ENCODE peak calls at places on chromosomes 2 and 18, in nine cellular contexts. One of them, this sample, is unnamed.

GRCh38 chr2:240069846-240070245 is 16.5 kb upstream of the OR6B3 start:
- DNase-seq in GM10248: no peak
- DNase-seq in HS-27A: no peak
- DNase-seq in aorta: no peak
- DNase-seq in amniotic epithelial cell: no peak
- DNase-seq in Right ventricle myocardium inferior: no peak
- DNase-seq in effector memory CD4-positive, alpha-beta T cell: no peak
- DNase-seq in CD8-positive, alpha-beta T cell: no peak
- DNase-seq in CMK: no peak
- DNase-seq in this sample: no peak

GRCh38 chr18:24432618-24433017 is 6.1 kb downstream of the IMPACT start:
- DNase-seq in GM10248: no peak
- DNase-seq in HS-27A: no peak
- DNase-seq in aorta: no peak
- DNase-seq in amniotic epithelial cell: no peak
- DNase-seq in Right ventricle myocardium inferior: no peak
- DNase-seq in effector memory CD4-positive, alpha-beta T cell: no peak
- DNase-seq in CD8-positive, alpha-beta T cell: no peak
- DNase-seq in CMK: no peak
- DNase-seq in this sample: no peak

GRCh38 chr2:20796374-20796791 is 26.5 kb downstream of the LDAH start:
- DNase-seq in GM10248: no peak
- DNase-seq in HS-27A: no peak
- DNase-seq in aorta: no peak
- DNase-seq in amniotic epithelial cell: peak; percentile 94
- DNase-seq in Right ventricle myocardium inferior: no peak
- DNase-seq in effector memory CD4-positive, alpha-beta T cell: no peak
- DNase-seq in CD8-positive, alpha-beta T cell: no peak
- DNase-seq in CMK: no peak
- DNase-seq in this sample: no peak

GRCh38 chr18:22844184-22844583 is 88.9 kb upstream of the RBBP8 start:
- DNase-seq in GM10248: no peak
- DNase-seq in HS-27A: no peak
- DNase-seq in aorta: no peak
- DNase-seq in amniotic epithelial cell: no peak
- DNase-seq in Right ventricle myocardium inferior: no peak
- DNase-seq in effector memory CD4-positive, alpha-beta T cell: no peak
- DNase-seq in CD8-positive, alpha-beta T cell: no peak
- DNase-seq in CMK: no peak
- DNase-seq in this sample: no peak

GRCh38 chr2:44957656-44958327 is 16.3 kb downstream of the SIX3 start:
- DNase-seq in GM10248: no peak
- DNase-seq in HS-27A: no peak
- DNase-seq in aorta: no peak
- DNase-seq in amniotic epithelial cell: no peak
- DNase-seq in Right ventricle myocardium inferior: no peak
- DNase-seq in effector memory CD4-positive, alpha-beta T cell: no peak
- DNase-seq in CD8-positive, alpha-beta T cell: no peak
- DNase-seq in CMK: no peak
- DNase-seq in this sample: peak; percentile 74

GRCh38 chr18:45059695-45060094 is 379.0 kb downstream of the SETBP1 start:
- DNase-seq in GM10248: no peak
- DNase-seq in HS-27A: peak; percentile 49
- DNase-seq in aorta: no peak
- DNase-seq in amniotic epithelial cell: peak; percentile 74
- DNase-seq in Right ventricle myocardium inferior: no peak
- DNase-seq in effector memory CD4-positive, alpha-beta T cell: no peak
- DNase-seq in CD8-positive, alpha-beta T cell: no peak
- DNase-seq in CMK: no peak
- DNase-seq in this sample: peak; percentile 86

GRCh38 chr2:172680595-172681176 is 55.0 kb upstream of the RAPGEF4 start:
- DNase-seq in GM10248: no peak
- DNase-seq in HS-27A: no peak
- DNase-seq in aorta: no peak
- DNase-seq in amniotic epithelial cell: peak; percentile 21
- DNase-seq in Right ventricle myocardium inferior: no peak
- DNase-seq in effector memory CD4-positive, alpha-beta T cell: no peak
- DNase-seq in CD8-positive, alpha-beta T cell: no peak
- DNase-seq in CMK: no peak
- DNase-seq in this sample: no peak

GRCh38 chr2:232501331-232501771 is 13.7 kb upstream of the ECEL1 start:
- DNase-seq in GM10248: no peak
- DNase-seq in HS-27A: no peak
- DNase-seq in aorta: no peak
- DNase-seq in amniotic epithelial cell: no peak
- DNase-seq in Right ventricle myocardium inferior: no peak
- DNase-seq in effector memory CD4-positive, alpha-beta T cell: no peak
- DNase-seq in CD8-positive, alpha-beta T cell: no peak
- DNase-seq in CMK: no peak
- DNase-seq in this sample: no peak

GRCh38 chr2:51413726-51414125 is 381.8 kb upstream of the NRXN1 start:
- DNase-seq in GM10248: no peak
- DNase-seq in HS-27A: no peak
- DNase-seq in aorta: no peak
- DNase-seq in amniotic epithelial cell: peak; percentile 26
- DNase-seq in Right ventricle myocardium inferior: no peak
- DNase-seq in effector memory CD4-positive, alpha-beta T cell: no peak
- DNase-seq in CD8-positive, alpha-beta T cell: no peak
- DNase-seq in CMK: no peak
- DNase-seq in this sample: no peak

GRCh38 chr2:147294825-147295392 is 549.9 kb upstream of the ACVR2A start:
- DNase-seq in GM10248: no peak
- DNase-seq in HS-27A: no peak
- DNase-seq in aorta: no peak
- DNase-seq in amniotic epithelial cell: no peak
- DNase-seq in Right ventricle myocardium inferior: no peak
- DNase-seq in effector memory CD4-positive, alpha-beta T cell: no peak
- DNase-seq in CD8-positive, alpha-beta T cell: no peak
- DNase-seq in CMK: no peak
- DNase-seq in this sample: peak; percentile 11

GRCh38 chr2:193371200-193371599 is 1176.5 kb upstream of the TMEFF2 start:
- DNase-seq in GM10248: no peak
- DNase-seq in HS-27A: no peak
- DNase-seq in aorta: no peak
- DNase-seq in amniotic epithelial cell: no peak
- DNase-seq in Right ventricle myocardium inferior: no peak
- DNase-seq in effector memory CD4-positive, alpha-beta T cell: no peak
- DNase-seq in CD8-positive, alpha-beta T cell: no peak
- DNase-seq in CMK: no peak
- DNase-seq in this sample: no peak

GRCh38 chr2:183347969-183348368 is 223.7 kb downstream of the NUP35 start:
- DNase-seq in GM10248: no peak
- DNase-seq in HS-27A: no peak
- DNase-seq in aorta: no peak
- DNase-seq in amniotic epithelial cell: no peak
- DNase-seq in Right ventricle myocardium inferior: no peak
- DNase-seq in effector memory CD4-positive, alpha-beta T cell: no peak
- DNase-seq in CD8-positive, alpha-beta T cell: no peak
- DNase-seq in CMK: no peak
- DNase-seq in this sample: no peak

GRCh38 chr2:205439621-205440020 is 242.7 kb upstream of the NRP2 start:
- DNase-seq in GM10248: no peak
- DNase-seq in HS-27A: no peak
- DNase-seq in aorta: no peak
- DNase-seq in amniotic epithelial cell: no peak
- DNase-seq in Right ventricle myocardium inferior: no peak
- DNase-seq in effector memory CD4-positive, alpha-beta T cell: no peak
- DNase-seq in CD8-positive, alpha-beta T cell: no peak
- DNase-seq in CMK: no peak
- DNase-seq in this sample: no peak

GRCh38 chr18:54359233-54359632 is 1.5 kb downstream of the C18orf54 start:
- DNase-seq in GM10248: no peak
- DNase-seq in HS-27A: no peak
- DNase-seq in aorta: no peak
- DNase-seq in amniotic epithelial cell: no peak
- DNase-seq in Right ventricle myocardium inferior: no peak
- DNase-seq in effector memory CD4-positive, alpha-beta T cell: no peak
- DNase-seq in CD8-positive, alpha-beta T cell: no peak
- DNase-seq in CMK: no peak
- DNase-seq in this sample: no peak

GRCh38 chr2:53859354-53860159 is at the start of gene GPR75:
- DNase-seq in GM10248: no peak
- DNase-seq in HS-27A: no peak
- DNase-seq in aorta: peak; percentile 80
- DNase-seq in amniotic epithelial cell: peak; percentile 21
- DNase-seq in Right ventricle myocardium inferior: no peak
- DNase-seq in effector memory CD4-positive, alpha-beta T cell: no peak
- DNase-seq in CD8-positive, alpha-beta T cell: no peak
- DNase-seq in CMK: no peak
- DNase-seq in this sample: peak; percentile 92

GRCh38 chr2:189276277-189276676 is 96.7 kb upstream of the COL5A2 start:
- DNase-seq in GM10248: no peak
- DNase-seq in HS-27A: no peak
- DNase-seq in aorta: no peak
- DNase-seq in amniotic epithelial cell: peak; percentile 96
- DNase-seq in Right ventricle myocardium inferior: no peak
- DNase-seq in effector memory CD4-positive, alpha-beta T cell: no peak
- DNase-seq in CD8-positive, alpha-beta T cell: no peak
- DNase-seq in CMK: no peak
- DNase-seq in this sample: no peak

GRCh38 chr2:148338544-148338943 is 306.0 kb upstream of the EPC2 start:
- DNase-seq in GM10248: no peak
- DNase-seq in HS-27A: peak; percentile 7
- DNase-seq in aorta: no peak
- DNase-seq in amniotic epithelial cell: peak; percentile 76
- DNase-seq in Right ventricle myocardium inferior: no peak
- DNase-seq in effector memory CD4-positive, alpha-beta T cell: no peak
- DNase-seq in CD8-positive, alpha-beta T cell: no peak
- DNase-seq in CMK: no peak
- DNase-seq in this sample: peak; percentile 64

GRCh38 chr2:121400206-121400605 is 115.2 kb upstream of the TFCP2L1 start:
- DNase-seq in GM10248: no peak
- DNase-seq in HS-27A: no peak
- DNase-seq in aorta: no peak
- DNase-seq in amniotic epithelial cell: no peak
- DNase-seq in Right ventricle myocardium inferior: no peak
- DNase-seq in effector memory CD4-positive, alpha-beta T cell: no peak
- DNase-seq in CD8-positive, alpha-beta T cell: no peak
- DNase-seq in CMK: no peak
- DNase-seq in this sample: no peak

GRCh38 chr2:196206804-196207203 is 35.4 kb upstream of the STK17B start:
- DNase-seq in GM10248: no peak
- DNase-seq in HS-27A: no peak
- DNase-seq in aorta: no peak
- DNase-seq in amniotic epithelial cell: peak; percentile 37
- DNase-seq in Right ventricle myocardium inferior: no peak
- DNase-seq in effector memory CD4-positive, alpha-beta T cell: no peak
- DNase-seq in CD8-positive, alpha-beta T cell: no peak
- DNase-seq in CMK: no peak
- DNase-seq in this sample: no peak

GRCh38 chr2:180707867-180708205 is 272.6 kb upstream of the UBE2E3 start:
- DNase-seq in GM10248: no peak
- DNase-seq in HS-27A: peak; percentile 39
- DNase-seq in aorta: no peak
- DNase-seq in amniotic epithelial cell: peak; percentile 96
- DNase-seq in Right ventricle myocardium inferior: no peak
- DNase-seq in effector memory CD4-positive, alpha-beta T cell: no peak
- DNase-seq in CD8-positive, alpha-beta T cell: no peak
- DNase-seq in CMK: no peak
- DNase-seq in this sample: no peak

GRCh38 chr2:74530239-74531161 is 767 bp downstream of the HTRA2 start:
- DNase-seq in GM10248: peak; percentile 82
- DNase-seq in HS-27A: no peak
- DNase-seq in aorta: peak; percentile 85
- DNase-seq in amniotic epithelial cell: peak; percentile 7
- DNase-seq in Right ventricle myocardium inferior: peak; percentile 75
- DNase-seq in effector memory CD4-positive, alpha-beta T cell: peak; percentile 44
- DNase-seq in CD8-positive, alpha-beta T cell: no peak
- DNase-seq in CMK: peak; percentile 75
- DNase-seq in this sample: peak; percentile 96

GRCh38 chr18:45962461-45962860 is 4.7 kb downstream of the EPG5 start:
- DNase-seq in GM10248: no peak
- DNase-seq in HS-27A: peak; percentile 83
- DNase-seq in aorta: no peak
- DNase-seq in amniotic epithelial cell: peak; percentile 93
- DNase-seq in Right ventricle myocardium inferior: no peak
- DNase-seq in effector memory CD4-positive, alpha-beta T cell: peak; percentile 60
- DNase-seq in CD8-positive, alpha-beta T cell: no peak
- DNase-seq in CMK: no peak
- DNase-seq in this sample: peak; percentile 56

GRCh38 chr2:202185156-202185555 is 53.2 kb downstream of the SUMO1 start:
- DNase-seq in GM10248: no peak
- DNase-seq in HS-27A: no peak
- DNase-seq in aorta: no peak
- DNase-seq in amniotic epithelial cell: no peak
- DNase-seq in Right ventricle myocardium inferior: no peak
- DNase-seq in effector memory CD4-positive, alpha-beta T cell: no peak
- DNase-seq in CD8-positive, alpha-beta T cell: no peak
- DNase-seq in CMK: no peak
- DNase-seq in this sample: no peak

GRCh38 chr2:18046558-18046957 is 168.1 kb downstream of the KCNS3 start:
- DNase-seq in GM10248: no peak
- DNase-seq in HS-27A: no peak
- DNase-seq in aorta: no peak
- DNase-seq in amniotic epithelial cell: peak; percentile 48
- DNase-seq in Right ventricle myocardium inferior: no peak
- DNase-seq in effector memory CD4-positive, alpha-beta T cell: no peak
- DNase-seq in CD8-positive, alpha-beta T cell: no peak
- DNase-seq in CMK: no peak
- DNase-seq in this sample: no peak

This sample was measured in osteoblast.